ENCODE peak calls at places on chromosome 20, in ten cellular contexts. One of them, this sample, is unnamed. For H3K27me3, the result is how much of the 10 kb centered on the place peaks cover.

GRCh38 chr20:37154684-37155298 is 24.3 kb upstream of the RPN2 start:
- DNase-seq in endothelial cell of umbilical vein: no peak
- DNase-seq in colonic mucosa: no peak
- DNase-seq in lower lobe of right lung: no peak
- DNase-seq in suprapubic skin: no peak
- DNase-seq in heart left ventricle: no peak
- DNase-seq in A673: no peak
- DNase-seq in brain microvascular endothelial cell: no peak
- DNase-seq in PC-9: no peak
- DNase-seq in IMR-90: no peak
- DNase-seq in this sample: no peak

GRCh38 chr20:60584221-60584620 is 626.0 kb downstream of the CDH26 start:
- DNase-seq in lower lobe of right lung: no peak
- DNase-seq in PC-9: no peak
- DNase-seq in endothelial cell of umbilical vein: no peak
- DNase-seq in suprapubic skin: no peak
- DNase-seq in A673: no peak
- DNase-seq in colonic mucosa: no peak
- DNase-seq in brain microvascular endothelial cell: no peak
- DNase-seq in heart left ventricle: no peak
- DNase-seq in IMR-90: no peak
- DNase-seq in this sample: no peak

GRCh38 chr20:38325167-38325566 is 21.1 kb upstream of the LBP start:
- DNase-seq in lower lobe of right lung: no peak
- DNase-seq in colonic mucosa: no peak
- DNase-seq in heart left ventricle: no peak
- DNase-seq in PC-9: no peak
- DNase-seq in suprapubic skin: no peak
- DNase-seq in IMR-90: no peak
- DNase-seq in brain microvascular endothelial cell: no peak
- DNase-seq in endothelial cell of umbilical vein: no peak
- DNase-seq in A673: no peak
- DNase-seq in this sample: no peak

GRCh38 chr20:31537859-31538245 is 23.6 kb downstream of the HM13 start:
- DNase-seq in endothelial cell of umbilical vein: no peak
- DNase-seq in IMR-90: no peak
- DNase-seq in suprapubic skin: no peak
- DNase-seq in PC-9: no peak
- DNase-seq in colonic mucosa: no peak
- DNase-seq in heart left ventricle: no peak
- DNase-seq in lower lobe of right lung: no peak
- DNase-seq in A673: no peak
- DNase-seq in brain microvascular endothelial cell: no peak
- DNase-seq in this sample: no peak

GRCh38 chr20:3744806-3745685 is 12.6 kb downstream of the HSPA12B start:
- DNase-seq in A673: peak
- DNase-seq in colonic mucosa: peak
- DNase-seq in suprapubic skin: no peak
- DNase-seq in IMR-90: no peak
- DNase-seq in endothelial cell of umbilical vein: peak
- DNase-seq in lower lobe of right lung: peak
- DNase-seq in PC-9: peak
- DNase-seq in brain microvascular endothelial cell: peak
- DNase-seq in heart left ventricle: peak
- DNase-seq in this sample: peak

GRCh38 chr20:4187147-4187546 is 171.8 kb upstream of the RNF24 start:
- DNase-seq in PC-9: no peak
- DNase-seq in colonic mucosa: no peak
- DNase-seq in suprapubic skin: no peak
- DNase-seq in A673: no peak
- DNase-seq in endothelial cell of umbilical vein: no peak
- DNase-seq in IMR-90: no peak
- DNase-seq in heart left ventricle: no peak
- DNase-seq in brain microvascular endothelial cell: no peak
- DNase-seq in lower lobe of right lung: peak
- DNase-seq in this sample: no peak

GRCh38 chr20:30487947-30488926 is 769.2 kb upstream of the DEFB115 start:
- DNase-seq in lower lobe of right lung: no peak
- DNase-seq in A673: no peak
- DNase-seq in colonic mucosa: no peak
- DNase-seq in brain microvascular endothelial cell: no peak
- DNase-seq in heart left ventricle: no peak
- DNase-seq in suprapubic skin: no peak
- DNase-seq in IMR-90: no peak
- DNase-seq in PC-9: no peak
- DNase-seq in endothelial cell of umbilical vein: no peak
- DNase-seq in this sample: no peak

GRCh38 chr20:4950437-4950836 is 50.9 kb downstream of the SLC23A2 start:
- DNase-seq in colonic mucosa: no peak
- DNase-seq in PC-9: no peak
- DNase-seq in endothelial cell of umbilical vein: no peak
- DNase-seq in heart left ventricle: no peak
- DNase-seq in brain microvascular endothelial cell: no peak
- DNase-seq in A673: no peak
- DNase-seq in IMR-90: no peak
- DNase-seq in lower lobe of right lung: no peak
- DNase-seq in suprapubic skin: no peak
- DNase-seq in this sample: no peak

GRCh38 chr20:49899551-49900383 is 15.6 kb downstream of the SPATA2 start:
- DNase-seq in suprapubic skin: no peak
- DNase-seq in endothelial cell of umbilical vein: no peak
- DNase-seq in colonic mucosa: no peak
- DNase-seq in A673: no peak
- DNase-seq in PC-9: no peak
- DNase-seq in heart left ventricle: no peak
- DNase-seq in lower lobe of right lung: no peak
- DNase-seq in brain microvascular endothelial cell: no peak
- DNase-seq in IMR-90: peak
- DNase-seq in this sample: no peak

GRCh38 chr20:59141818-59142581 is 21.6 kb upstream of the ZNF831 start:
- DNase-seq in endothelial cell of umbilical vein: no peak
- DNase-seq in PC-9: peak
- DNase-seq in suprapubic skin: no peak
- DNase-seq in A673: peak
- DNase-seq in lower lobe of right lung: no peak
- DNase-seq in colonic mucosa: no peak
- DNase-seq in brain microvascular endothelial cell: no peak
- DNase-seq in IMR-90: peak
- DNase-seq in heart left ventricle: no peak
- DNase-seq in this sample: no peak

GRCh38 chr20:57465943-57466342 is 59.0 kb downstream of the CTCFL start:
- DNase-seq in colonic mucosa: no peak
- DNase-seq in IMR-90: no peak
- DNase-seq in heart left ventricle: no peak
- DNase-seq in lower lobe of right lung: peak
- DNase-seq in brain microvascular endothelial cell: no peak
- DNase-seq in suprapubic skin: no peak
- DNase-seq in A673: no peak
- DNase-seq in endothelial cell of umbilical vein: no peak
- DNase-seq in PC-9: no peak
- DNase-seq in this sample: no peak
- TF ChIP-seq CTCF in colonic mucosa: no peak
- TF ChIP-seq CTCF in IMR-90: no peak
- TF ChIP-seq CTCF in heart left ventricle: no peak
- TF ChIP-seq CTCF in lower lobe of right lung: peak
- TF ChIP-seq CTCF in brain microvascular endothelial cell: peak
- TF ChIP-seq CTCF in suprapubic skin: no peak
- TF ChIP-seq CTCF in A673: peak
- TF ChIP-seq CTCF in endothelial cell of umbilical vein: no peak
- TF ChIP-seq CTCF in PC-9: peak
- TF ChIP-seq CTCF in this sample: no peak

GRCh38 chr20:19996970-19997369 is 20.2 kb upstream of the NAA20 start:
- DNase-seq in PC-9: no peak
- DNase-seq in brain microvascular endothelial cell: no peak
- DNase-seq in suprapubic skin: no peak
- DNase-seq in endothelial cell of umbilical vein: no peak
- DNase-seq in IMR-90: no peak
- DNase-seq in heart left ventricle: no peak
- DNase-seq in colonic mucosa: no peak
- DNase-seq in lower lobe of right lung: no peak
- DNase-seq in A673: no peak
- DNase-seq in this sample: no peak

GRCh38 chr20:19993937-19994667 is 23.1 kb upstream of the NAA20 start:
- DNase-seq in brain microvascular endothelial cell: peak
- DNase-seq in suprapubic skin: no peak
- DNase-seq in PC-9: peak
- DNase-seq in colonic mucosa: no peak
- DNase-seq in IMR-90: peak
- DNase-seq in lower lobe of right lung: no peak
- DNase-seq in endothelial cell of umbilical vein: peak
- DNase-seq in A673: no peak
- DNase-seq in heart left ventricle: peak
- DNase-seq in this sample: no peak

GRCh38 chr20:19991826-19992225 is 25.3 kb upstream of the NAA20 start:
- DNase-seq in lower lobe of right lung: no peak
- DNase-seq in brain microvascular endothelial cell: no peak
- DNase-seq in heart left ventricle: no peak
- DNase-seq in IMR-90: peak
- DNase-seq in suprapubic skin: no peak
- DNase-seq in endothelial cell of umbilical vein: peak
- DNase-seq in colonic mucosa: no peak
- DNase-seq in PC-9: no peak
- DNase-seq in A673: no peak
- DNase-seq in this sample: no peak

GRCh38 chr20:19992996-19993908 is 23.9 kb upstream of the NAA20 start:
- DNase-seq in colonic mucosa: no peak
- DNase-seq in lower lobe of right lung: no peak
- DNase-seq in heart left ventricle: no peak
- DNase-seq in suprapubic skin: no peak
- DNase-seq in IMR-90: peak
- DNase-seq in A673: peak
- DNase-seq in endothelial cell of umbilical vein: peak
- DNase-seq in PC-9: peak
- DNase-seq in brain microvascular endothelial cell: peak
- DNase-seq in this sample: no peak

DNA sequence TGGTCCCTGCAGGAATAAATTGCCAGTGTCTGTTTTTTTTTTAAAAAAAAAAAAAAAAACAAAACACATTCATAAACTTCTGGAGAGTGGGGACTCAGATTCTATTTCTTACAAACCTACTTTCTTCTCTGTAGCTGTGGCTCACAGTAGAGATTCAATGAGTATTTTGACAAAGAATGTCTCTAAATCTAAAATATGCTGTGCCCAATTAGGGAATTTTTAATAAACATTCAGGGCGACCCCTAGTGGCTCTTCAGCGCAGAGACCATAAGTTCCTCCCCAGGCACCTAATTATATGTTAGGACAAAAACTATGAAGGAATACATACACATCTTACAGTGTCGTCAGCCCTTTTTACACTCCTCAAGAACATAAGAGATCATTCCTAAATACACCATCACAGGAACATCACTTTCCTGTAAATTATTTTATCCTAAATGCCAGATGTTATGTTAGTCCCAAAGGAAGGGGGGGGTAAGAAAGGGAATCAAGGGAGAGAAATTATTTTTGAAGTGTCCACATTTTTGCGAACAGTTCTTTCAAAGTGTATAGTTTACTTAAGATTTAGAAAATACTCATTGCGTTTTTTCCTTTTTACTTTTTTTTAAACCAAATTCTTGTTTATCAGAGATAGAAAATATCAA is 21.8 kb upstream of the NAA20 start:
- DNase-seq in suprapubic skin: no peak
- DNase-seq in lower lobe of right lung: no peak
- DNase-seq in brain microvascular endothelial cell: no peak
- DNase-seq in heart left ventricle: no peak
- DNase-seq in IMR-90: peak
- DNase-seq in PC-9: no peak
- DNase-seq in endothelial cell of umbilical vein: peak
- DNase-seq in A673: peak
- DNase-seq in colonic mucosa: no peak
- DNase-seq in this sample: no peak
- H3K27ac ChIP-seq in suprapubic skin: peak
- H3K27ac ChIP-seq in lower lobe of right lung: no peak
- H3K27ac ChIP-seq in brain microvascular endothelial cell: no peak
- H3K27ac ChIP-seq in heart left ventricle: peak
- H3K27ac ChIP-seq in IMR-90: peak
- H3K27ac ChIP-seq in PC-9: peak
- H3K27ac ChIP-seq in endothelial cell of umbilical vein: no peak
- H3K27ac ChIP-seq in A673: no peak
- H3K27ac ChIP-seq in colonic mucosa: no peak
- H3K27ac ChIP-seq in this sample: no peak

DNA sequence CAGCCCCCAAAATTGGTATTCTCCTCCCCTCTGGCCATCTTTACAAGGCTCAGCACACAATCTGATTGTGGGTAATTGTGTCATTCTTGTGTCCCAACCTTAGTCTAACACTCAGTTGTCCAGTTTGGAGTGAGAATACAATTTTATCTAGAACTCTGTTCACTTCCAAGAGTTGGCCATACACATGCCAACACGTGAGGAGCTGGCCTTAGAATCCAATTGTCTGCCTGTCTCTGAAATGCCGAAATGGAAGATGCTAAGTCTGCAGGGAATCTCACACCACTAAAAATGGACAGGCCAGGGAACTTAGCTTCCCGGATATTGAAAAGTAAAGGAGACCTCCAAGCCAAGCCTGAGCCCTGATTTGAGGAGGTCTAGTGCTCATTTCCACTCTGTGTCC is 12.3 kb downstream of the FOXA2 start:
- DNase-seq in A673: no peak
- DNase-seq in endothelial cell of umbilical vein: no peak
- DNase-seq in colonic mucosa: no peak
- DNase-seq in heart left ventricle: no peak
- DNase-seq in lower lobe of right lung: no peak
- DNase-seq in IMR-90: no peak
- DNase-seq in suprapubic skin: no peak
- DNase-seq in PC-9: no peak
- DNase-seq in brain microvascular endothelial cell: no peak
- DNase-seq in this sample: no peak
- H3K27me3 ChIP-seq in A673: half or more
- H3K27me3 ChIP-seq in endothelial cell of umbilical vein: half or more
- H3K27me3 ChIP-seq in colonic mucosa: under half
- H3K27me3 ChIP-seq in heart left ventricle: half or more
- H3K27me3 ChIP-seq in lower lobe of right lung: half or more
- H3K27me3 ChIP-seq in IMR-90: half or more
- H3K27me3 ChIP-seq in suprapubic skin: half or more
- H3K27me3 ChIP-seq in PC-9: under half
- H3K27me3 ChIP-seq in brain microvascular endothelial cell: half or more
- H3K27me3 ChIP-seq in this sample: half or more

DNA sequence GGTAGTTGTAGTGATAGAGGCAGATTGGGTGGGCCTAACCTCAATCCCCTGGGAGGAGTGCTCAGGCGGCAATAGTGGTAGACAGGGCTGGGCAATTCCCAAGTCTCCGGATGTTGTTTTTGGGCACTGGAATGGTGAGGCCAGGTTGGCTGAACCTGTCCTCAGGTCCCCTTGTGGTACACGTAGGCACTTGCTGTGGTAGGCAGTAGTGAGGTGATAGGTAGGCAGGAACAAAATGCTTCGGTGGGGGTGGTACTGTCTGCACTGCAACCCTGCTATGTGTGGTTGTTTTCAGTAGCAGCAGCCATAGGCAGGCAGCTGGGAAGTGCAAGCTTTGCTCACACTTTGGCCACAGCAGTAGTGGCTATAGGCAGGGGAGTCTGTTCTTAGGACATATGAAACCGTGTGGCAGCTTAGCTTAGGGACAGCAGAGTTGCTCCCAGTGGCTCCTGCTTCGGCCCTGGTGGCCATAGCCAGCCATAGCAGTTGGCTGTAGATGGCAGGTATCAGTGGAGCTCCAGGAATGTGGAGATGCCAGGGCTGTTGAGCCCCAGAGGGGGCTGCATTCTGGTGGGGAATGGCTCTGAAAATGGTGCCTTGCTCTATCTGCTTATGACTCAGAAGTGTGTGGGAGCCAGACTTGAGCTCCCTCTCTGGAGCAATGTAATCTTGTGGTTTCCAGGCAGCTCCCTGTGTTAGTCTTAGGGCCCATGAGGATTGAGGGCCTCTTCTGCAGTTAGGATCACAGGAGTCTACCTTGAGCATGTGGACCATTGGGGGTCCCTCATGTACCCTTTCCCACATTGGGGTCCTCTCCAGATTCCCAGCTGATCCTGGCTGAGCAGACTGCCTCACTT is 241.8 kb upstream of the BMP2 start:
- DNase-seq in heart left ventricle: no peak
- DNase-seq in colonic mucosa: no peak
- DNase-seq in endothelial cell of umbilical vein: no peak
- DNase-seq in IMR-90: peak
- DNase-seq in suprapubic skin: no peak
- DNase-seq in lower lobe of right lung: no peak
- DNase-seq in brain microvascular endothelial cell: peak
- DNase-seq in PC-9: no peak
- DNase-seq in A673: peak
- DNase-seq in this sample: no peak
- TF ChIP-seq CTCF in heart left ventricle: no peak
- TF ChIP-seq CTCF in colonic mucosa: no peak
- TF ChIP-seq CTCF in endothelial cell of umbilical vein: no peak
- TF ChIP-seq CTCF in IMR-90: no peak
- TF ChIP-seq CTCF in suprapubic skin: no peak
- TF ChIP-seq CTCF in lower lobe of right lung: no peak
- TF ChIP-seq CTCF in brain microvascular endothelial cell: peak
- TF ChIP-seq CTCF in PC-9: no peak
- TF ChIP-seq CTCF in A673: no peak
- TF ChIP-seq CTCF in this sample: no peak

This sample was measured in CD4-positive, alpha-beta T cell.